ENCODE peak calls at places on chromosomes 12 and 14, in seven cellular contexts. One of them, this sample, is unnamed.

GRCh38 chr12:121939190-121939589 is 20.8 kb downstream of the CFAP251 start:
- DNase-seq in GM12865: peak
- DNase-seq in prostate gland: no peak
- DNase-seq in OCI-LY7: peak
- DNase-seq in lower leg skin: no peak
- DNase-seq in fibroblast of lung: peak
- DNase-seq in fibroblast of the aortic adventitia: no peak
- DNase-seq in this sample: no peak

GRCh38 chr14:30064454-30064853 is 136.8 kb upstream of the PRKD1 start:
- DNase-seq in fibroblast of lung: peak
- DNase-seq in prostate gland: no peak
- DNase-seq in lower leg skin: no peak
- DNase-seq in OCI-LY7: no peak
- DNase-seq in fibroblast of the aortic adventitia: no peak
- DNase-seq in GM12865: no peak
- DNase-seq in this sample: no peak

GRCh38 chr12:124623344-124623885 is 56.0 kb upstream of the NCOR2 start:
- DNase-seq in GM12865: no peak
- DNase-seq in prostate gland: no peak
- DNase-seq in fibroblast of lung: no peak
- DNase-seq in fibroblast of the aortic adventitia: no peak
- DNase-seq in OCI-LY7: no peak
- DNase-seq in lower leg skin: no peak
- DNase-seq in this sample: no peak

GRCh38 chr14:64501326-64502171 is 2.1 kb downstream of the ZBTB25 start:
- DNase-seq in fibroblast of the aortic adventitia: peak
- DNase-seq in prostate gland: peak
- DNase-seq in OCI-LY7: peak
- DNase-seq in fibroblast of lung: peak
- DNase-seq in GM12865: peak
- DNase-seq in lower leg skin: peak
- DNase-seq in this sample: no peak

GRCh38 chr14:90797919-90798318 is 18.3 kb downstream of the TTC7B start:
- DNase-seq in OCI-LY7: no peak
- DNase-seq in fibroblast of the aortic adventitia: no peak
- DNase-seq in lower leg skin: no peak
- DNase-seq in prostate gland: no peak
- DNase-seq in GM12865: no peak
- DNase-seq in fibroblast of lung: no peak
- DNase-seq in this sample: no peak

GRCh38 chr12:52713960-52714886 is 10.9 kb upstream of the KRT77 start:
- DNase-seq in fibroblast of the aortic adventitia: no peak
- DNase-seq in GM12865: no peak
- DNase-seq in prostate gland: no peak
- DNase-seq in fibroblast of lung: no peak
- DNase-seq in lower leg skin: no peak
- DNase-seq in OCI-LY7: no peak
- DNase-seq in this sample: peak

GRCh38 chr14:99871771-99872170 is 78.6 kb downstream of the EML1 start:
- DNase-seq in GM12865: no peak
- DNase-seq in OCI-LY7: no peak
- DNase-seq in prostate gland: no peak
- DNase-seq in lower leg skin: no peak
- DNase-seq in fibroblast of lung: no peak
- DNase-seq in fibroblast of the aortic adventitia: no peak
- DNase-seq in this sample: no peak

GRCh38 chr14:69651653-69652052 is 40.3 kb downstream of the SUSD6 start:
- DNase-seq in fibroblast of the aortic adventitia: no peak
- DNase-seq in prostate gland: no peak
- DNase-seq in fibroblast of lung: no peak
- DNase-seq in GM12865: no peak
- DNase-seq in OCI-LY7: no peak
- DNase-seq in lower leg skin: no peak
- DNase-seq in this sample: no peak

GRCh38 chr12:65829716-65830115 is 5.4 kb downstream of the HMGA2 start:
- DNase-seq in fibroblast of the aortic adventitia: no peak
- DNase-seq in GM12865: no peak
- DNase-seq in fibroblast of lung: no peak
- DNase-seq in prostate gland: no peak
- DNase-seq in lower leg skin: no peak
- DNase-seq in OCI-LY7: no peak
- DNase-seq in this sample: no peak

GRCh38 chr14:75141062-75141461 is 14.2 kb upstream of the NEK9 start:
- DNase-seq in prostate gland: no peak
- DNase-seq in fibroblast of lung: no peak
- DNase-seq in fibroblast of the aortic adventitia: no peak
- DNase-seq in lower leg skin: no peak
- DNase-seq in GM12865: peak
- DNase-seq in OCI-LY7: no peak
- DNase-seq in this sample: no peak

GRCh38 chr12:113030875-113031525 is 25.5 kb upstream of the DTX1 start:
- DNase-seq in fibroblast of lung: peak
- DNase-seq in GM12865: peak
- DNase-seq in OCI-LY7: peak
- DNase-seq in prostate gland: peak
- DNase-seq in lower leg skin: peak
- DNase-seq in fibroblast of the aortic adventitia: peak
- DNase-seq in this sample: no peak

GRCh38 chr12:100141666-100141997 is 1.0 kb downstream of the BLTP3B start:
- DNase-seq in fibroblast of the aortic adventitia: peak
- DNase-seq in fibroblast of lung: peak
- DNase-seq in prostate gland: peak
- DNase-seq in OCI-LY7: peak
- DNase-seq in lower leg skin: peak
- DNase-seq in GM12865: peak
- DNase-seq in this sample: no peak

GRCh38 chr14:105073720-105074600 is 8.7 kb upstream of the GPR132 start:
- DNase-seq in GM12865: no peak
- DNase-seq in OCI-LY7: no peak
- DNase-seq in prostate gland: no peak
- DNase-seq in fibroblast of the aortic adventitia: no peak
- DNase-seq in fibroblast of lung: no peak
- DNase-seq in lower leg skin: no peak
- DNase-seq in this sample: no peak

GRCh38 chr12:114747156-114747555 is 63.2 kb upstream of the TBX3 start:
- DNase-seq in OCI-LY7: no peak
- DNase-seq in fibroblast of lung: no peak
- DNase-seq in prostate gland: no peak
- DNase-seq in lower leg skin: no peak
- DNase-seq in GM12865: no peak
- DNase-seq in fibroblast of the aortic adventitia: no peak
- DNase-seq in this sample: no peak

GRCh38 chr12:73465106-73465505 is 1072.5 kb upstream of the ATXN7L3B start:
- DNase-seq in lower leg skin: no peak
- DNase-seq in OCI-LY7: no peak
- DNase-seq in fibroblast of the aortic adventitia: no peak
- DNase-seq in prostate gland: no peak
- DNase-seq in GM12865: no peak
- DNase-seq in fibroblast of lung: no peak
- DNase-seq in this sample: no peak

GRCh38 chr14:70567791-70568190 is 32.7 kb downstream of the MED6 start:
- DNase-seq in fibroblast of lung: peak
- DNase-seq in lower leg skin: no peak
- DNase-seq in GM12865: peak
- DNase-seq in OCI-LY7: peak
- DNase-seq in prostate gland: no peak
- DNase-seq in fibroblast of the aortic adventitia: peak
- DNase-seq in this sample: no peak

GRCh38 chr14:74941676-74942097 is 13.7 kb downstream of the PGF start:
- DNase-seq in fibroblast of lung: peak
- DNase-seq in lower leg skin: peak
- DNase-seq in GM12865: peak
- DNase-seq in OCI-LY7: peak
- DNase-seq in prostate gland: no peak
- DNase-seq in fibroblast of the aortic adventitia: peak
- DNase-seq in this sample: peak

GRCh38 chr12:7907009-7907408 is 29.0 kb downstream of the SLC2A3 start:
- DNase-seq in GM12865: peak
- DNase-seq in lower leg skin: no peak
- DNase-seq in OCI-LY7: peak
- DNase-seq in fibroblast of the aortic adventitia: peak
- DNase-seq in prostate gland: peak
- DNase-seq in fibroblast of lung: peak
- DNase-seq in this sample: no peak

GRCh38 chr12:57368349-57369095 is 62.3 kb downstream of the R3HDM2 start:
- DNase-seq in fibroblast of the aortic adventitia: peak
- DNase-seq in prostate gland: no peak
- DNase-seq in fibroblast of lung: no peak
- DNase-seq in GM12865: no peak
- DNase-seq in lower leg skin: no peak
- DNase-seq in OCI-LY7: no peak
- DNase-seq in this sample: no peak

GRCh38 chr12:66329941-66330340 is 27.6 kb downstream of the HELB start:
- DNase-seq in OCI-LY7: no peak
- DNase-seq in prostate gland: peak
- DNase-seq in fibroblast of the aortic adventitia: peak
- DNase-seq in lower leg skin: no peak
- DNase-seq in GM12865: no peak
- DNase-seq in fibroblast of lung: peak
- DNase-seq in this sample: no peak

GRCh38 chr12:7923241-7924236 is 12.4 kb downstream of the SLC2A3 start:
- DNase-seq in lower leg skin: no peak
- DNase-seq in fibroblast of lung: no peak
- DNase-seq in OCI-LY7: no peak
- DNase-seq in GM12865: no peak
- DNase-seq in prostate gland: no peak
- DNase-seq in fibroblast of the aortic adventitia: no peak
- DNase-seq in this sample: no peak

GRCh38 chr12:109512608-109513007 is 35.2 kb downstream of the UBE3B start:
- DNase-seq in GM12865: no peak
- DNase-seq in fibroblast of lung: no peak
- DNase-seq in OCI-LY7: no peak
- DNase-seq in lower leg skin: no peak
- DNase-seq in fibroblast of the aortic adventitia: no peak
- DNase-seq in prostate gland: no peak
- DNase-seq in this sample: no peak

GRCh38 chr14:36617824-36618223 is 35.4 kb upstream of the NKX2-8 start:
- DNase-seq in GM12865: no peak
- DNase-seq in lower leg skin: no peak
- DNase-seq in prostate gland: no peak
- DNase-seq in OCI-LY7: no peak
- DNase-seq in fibroblast of lung: no peak
- DNase-seq in fibroblast of the aortic adventitia: no peak
- DNase-seq in this sample: no peak

GRCh38 chr12:48351022-48351708 is 446 bp upstream of the ZNF641 start:
- DNase-seq in fibroblast of lung: peak
- DNase-seq in lower leg skin: peak
- DNase-seq in OCI-LY7: no peak
- DNase-seq in prostate gland: peak
- DNase-seq in fibroblast of the aortic adventitia: peak
- DNase-seq in GM12865: no peak
- DNase-seq in this sample: no peak

GRCh38 chr12:88921434-88921833 is 341.2 kb upstream of the KITLG start:
- DNase-seq in GM12865: no peak
- DNase-seq in OCI-LY7: no peak
- DNase-seq in prostate gland: no peak
- DNase-seq in fibroblast of lung: no peak
- DNase-seq in fibroblast of the aortic adventitia: no peak
- DNase-seq in lower leg skin: no peak
- DNase-seq in this sample: no peak

GRCh38 chr12:2191534-2192153 is 138.9 kb downstream of the CACNA1C start:
- DNase-seq in OCI-LY7: no peak
- DNase-seq in lower leg skin: no peak
- DNase-seq in prostate gland: no peak
- DNase-seq in fibroblast of the aortic adventitia: no peak
- DNase-seq in fibroblast of lung: no peak
- DNase-seq in GM12865: no peak
- DNase-seq in this sample: no peak

GRCh38 chr14:26173581-26173980 is 424.3 kb downstream of the NOVA1 start:
- DNase-seq in OCI-LY7: no peak
- DNase-seq in prostate gland: no peak
- DNase-seq in GM12865: no peak
- DNase-seq in fibroblast of the aortic adventitia: no peak
- DNase-seq in lower leg skin: no peak
- DNase-seq in fibroblast of lung: no peak
- DNase-seq in this sample: no peak

GRCh38 chr14:37588956-37589737 is 5.9 kb downstream of the FOXA1 start:
- DNase-seq in OCI-LY7: no peak
- DNase-seq in fibroblast of the aortic adventitia: no peak
- DNase-seq in lower leg skin: no peak
- DNase-seq in fibroblast of lung: no peak
- DNase-seq in prostate gland: no peak
- DNase-seq in GM12865: no peak
- DNase-seq in this sample: no peak

GRCh38 chr14:105091335-105092123 is 26.3 kb upstream of the GPR132 start:
- DNase-seq in fibroblast of lung: peak
- DNase-seq in prostate gland: peak
- DNase-seq in GM12865: no peak
- DNase-seq in OCI-LY7: no peak
- DNase-seq in lower leg skin: peak
- DNase-seq in fibroblast of the aortic adventitia: peak
- DNase-seq in this sample: no peak

DNA sequence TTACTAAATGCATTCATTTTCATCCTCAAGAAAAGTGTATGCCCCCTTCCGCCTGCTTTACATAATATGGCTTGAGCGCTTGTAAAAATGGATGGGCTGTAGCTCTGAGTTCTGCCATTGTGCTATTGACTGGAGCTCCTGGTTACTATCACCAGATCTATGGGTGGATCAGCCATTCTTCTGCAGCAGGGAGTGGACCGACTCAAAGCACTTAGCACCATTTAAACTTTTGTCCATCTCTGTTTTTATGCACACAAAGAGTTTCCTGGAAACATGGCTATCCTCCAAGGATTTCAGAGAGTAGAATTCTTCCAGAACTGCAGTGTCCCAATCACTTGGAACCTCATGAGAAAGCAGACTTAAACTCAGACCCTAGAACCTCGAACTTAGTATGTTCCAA is 4.5 kb upstream of the NUMB start:
- DNase-seq in fibroblast of lung: no peak
- DNase-seq in lower leg skin: no peak
- DNase-seq in OCI-LY7: no peak
- DNase-seq in fibroblast of the aortic adventitia: peak
- DNase-seq in prostate gland: no peak
- DNase-seq in GM12865: no peak
- DNase-seq in this sample: no peak
- H3K4me3 ChIP-seq in fibroblast of lung: peak
- H3K4me3 ChIP-seq in lower leg skin: no peak
- H3K4me3 ChIP-seq in OCI-LY7: no peak
- H3K4me3 ChIP-seq in fibroblast of the aortic adventitia: peak
- H3K4me3 ChIP-seq in prostate gland: no peak
- H3K4me3 ChIP-seq in GM12865: no peak
- H3K4me3 ChIP-seq in this sample: no peak

GRCh38 chr12:55704824-55705780 is 2.6 kb downstream of the ITGA7 start:
- DNase-seq in prostate gland: no peak
- DNase-seq in fibroblast of the aortic adventitia: peak
- DNase-seq in lower leg skin: no peak
- DNase-seq in GM12865: no peak
- DNase-seq in fibroblast of lung: no peak
- DNase-seq in OCI-LY7: no peak
- DNase-seq in this sample: peak
- H3K4me3 ChIP-seq in prostate gland: no peak
- H3K4me3 ChIP-seq in fibroblast of the aortic adventitia: peak
- H3K4me3 ChIP-seq in lower leg skin: no peak
- H3K4me3 ChIP-seq in GM12865: no peak
- H3K4me3 ChIP-seq in fibroblast of lung: peak
- H3K4me3 ChIP-seq in OCI-LY7: no peak
- H3K4me3 ChIP-seq in this sample: no peak

GRCh38 chr14:20878695-20879094 is 12.5 kb upstream of the RNASE3 start:
- DNase-seq in OCI-LY7: no peak
- DNase-seq in fibroblast of lung: no peak
- DNase-seq in lower leg skin: no peak
- DNase-seq in prostate gland: no peak
- DNase-seq in GM12865: no peak
- DNase-seq in fibroblast of the aortic adventitia: no peak
- DNase-seq in this sample: no peak
- H3K4me3 ChIP-seq in OCI-LY7: no peak
- H3K4me3 ChIP-seq in fibroblast of lung: no peak
- H3K4me3 ChIP-seq in lower leg skin: no peak
- H3K4me3 ChIP-seq in prostate gland: no peak
- H3K4me3 ChIP-seq in GM12865: no peak
- H3K4me3 ChIP-seq in fibroblast of the aortic adventitia: no peak
- H3K4me3 ChIP-seq in this sample: no peak

GRCh38 chr14:103848720-103849077 is 1.3 kb upstream of the PPP1R13B start:
- DNase-seq in OCI-LY7: no peak
- DNase-seq in prostate gland: peak
- DNase-seq in GM12865: no peak
- DNase-seq in lower leg skin: no peak
- DNase-seq in fibroblast of the aortic adventitia: no peak
- DNase-seq in fibroblast of lung: no peak
- DNase-seq in this sample: no peak
- H3K4me3 ChIP-seq in OCI-LY7: no peak
- H3K4me3 ChIP-seq in prostate gland: peak
- H3K4me3 ChIP-seq in GM12865: no peak
- H3K4me3 ChIP-seq in lower leg skin: no peak
- H3K4me3 ChIP-seq in fibroblast of the aortic adventitia: no peak
- H3K4me3 ChIP-seq in fibroblast of lung: no peak
- H3K4me3 ChIP-seq in this sample: no peak